ENCODE peak calls at places on chromosomes 12 and 14, in eight cellular contexts. K, P, B, R, T, G, N and C are unnamed samples.

GRCh38 chr14:74459289-74459946 is 33.4 kb upstream of the SYNDIG1L start:
- DNase-seq in K (no peak), P (peak; percentile 74), B (no peak), R (peak; percentile 31), T (peak; percentile 73), G (peak; percentile 48), N (no peak), C (peak; percentile 6)

GRCh38 chr14:28867571-28867970 is 101.0 kb downstream of the FOXG1 start:
- DNase-seq in K (peak; percentile 52), P (peak; percentile 11), B (no peak), R (no peak), T (no peak), G (no peak), N (no peak), C (no peak)

GRCh38 chr14:103623883-103624482 is 5.0 kb upstream of the KLC1 start:
- DNase-seq in K (no peak), P (no peak), B (no peak), R (no peak), T (no peak), G (no peak), N (no peak), C (peak; percentile 9)

GRCh38 chr12:90013409-90013808 is 304.8 kb upstream of the ATP2B1 start:
- DNase-seq in K (no peak), P (peak; percentile 39), B (no peak), R (no peak), T (peak; percentile 4), G (peak; percentile 31), N (no peak), C (no peak)

GRCh38 chr14:32627545-32628298 is 298.6 kb downstream of the AKAP6 start:
- DNase-seq in K (no peak), P (no peak), B (no peak), R (no peak), T (no peak), G (no peak), N (no peak), C (no peak)

GRCh38 chr14:60648934-60649814 is at the start of gene SIX1:
- DNase-seq in K (peak; percentile 36), P (peak; percentile 98), B (no peak), R (peak; percentile 90), T (peak; percentile 98), G (peak; percentile 93), N (no peak), C (no peak)

GRCh38 chr14:51677276-51677675 is 25.6 kb downstream of the FRMD6 start:
- DNase-seq in K (no peak), P (peak; percentile 74), B (no peak), R (no peak), T (no peak), G (no peak), N (no peak), C (no peak)

GRCh38 chr14:24311837-24312615 is 724 bp downstream of the LTB4R start:
- DNase-seq in K (no peak), P (no peak), B (no peak), R (no peak), T (no peak), G (no peak), N (peak; percentile 57), C (peak; percentile 33)

GRCh38 chr12:108551556-108551955 is 9.4 kb downstream of the SART3 start:
- DNase-seq in K (no peak), P (peak; percentile 88), B (no peak), R (no peak), T (no peak), G (no peak), N (no peak), C (no peak)

GRCh38 chr12:58242803-58243628 is 301.6 kb downstream of the ATP23 start:
- DNase-seq in K (no peak), P (peak; percentile 8), B (no peak), R (no peak), T (peak; percentile 26), G (no peak), N (no peak), C (no peak)

GRCh38 chr12:80490329-80490728 is 46.3 kb downstream of the PTPRQ start:
- DNase-seq in K (no peak), P (peak; percentile 20), B (no peak), R (no peak), T (no peak), G (no peak), N (no peak), C (no peak)

GRCh38 chr12:6834873-6835272 is 5.9 kb upstream of the GNB3 start:
- DNase-seq in K (no peak), P (no peak), B (no peak), R (no peak), T (no peak), G (no peak), N (no peak), C (no peak)

GRCh38 chr14:36408388-36408787 is 88.0 kb upstream of the MBIP start:
- DNase-seq in K (no peak), P (no peak), B (no peak), R (no peak), T (no peak), G (peak; percentile 4), N (no peak), C (no peak)

GRCh38 chr12:26614217-26614616 is 218.8 kb downstream of the ITPR2 start:
- DNase-seq in K (peak; percentile 8), P (peak; percentile 50), B (no peak), R (peak; percentile 17), T (peak; percentile 36), G (peak; percentile 49), N (no peak), C (no peak)

GRCh38 chr12:7068240-7068993 is 7.9 kb downstream of the C1S start:
- DNase-seq in K (no peak), P (peak; percentile 65), B (no peak), R (no peak), T (no peak), G (no peak), N (no peak), C (no peak)

GRCh38 chr12:9364224-9365176 is 156.3 kb upstream of the PZP start:
- DNase-seq in K (no peak), P (peak; percentile 61), B (no peak), R (no peak), T (peak; percentile 64), G (no peak), N (no peak), C (peak; percentile 66)

GRCh38 chr14:89221109-89221508 is 195.9 kb downstream of the FOXN3 start:
- DNase-seq in K (no peak), P (peak; percentile 88), B (no peak), R (no peak), T (no peak), G (peak; percentile 5), N (no peak), C (peak; percentile 45)

GRCh38 chr12:54357802-54358619 is 6.3 kb downstream of the GPR84 start:
- DNase-seq in K (no peak), P (peak; percentile 57), B (no peak), R (peak; percentile 45), T (peak; percentile 52), G (no peak), N (no peak), C (peak; percentile 13)

GRCh38 chr12:27260746-27261145 is 16.7 kb downstream of the STK38L start:
- DNase-seq in K (peak; percentile 34), P (peak; percentile 76), B (no peak), R (no peak), T (no peak), G (no peak), N (no peak), C (no peak)

GRCh38 chr12:130715150-130715995 is 726 bp downstream of the RIMBP2 start:
- DNase-seq in K (no peak), P (no peak), B (no peak), R (peak; percentile 16), T (peak; percentile 75), G (no peak), N (no peak), C (no peak)